ENCODE peak calls at places on chromosomes 12 and 14, in nine cellular contexts. M is astrocyte of the spinal cord, Q is cardiac fibroblast, V is adrenal gland, R is GM12865, P is mucosa of descending colon, N is MM.1S, K is fibroblast of lung, W is H1. D is an unnamed sample.

GRCh38 chr14:61963926-61964325 is 201.7 kb downstream of the SNAPC1 start:
- DNase-seq in M (no peak), K (peak; percentile 31), P (no peak), W (no peak), Q (peak; percentile 21), N (no peak), R (no peak), V (no peak), D (no peak)

GRCh38 chr14:70585221-70585620 is 15.2 kb downstream of the MED6 start:
- DNase-seq in K (no peak), P (no peak), Q (peak; percentile 10), M (no peak), V (no peak), W (no peak), N (no peak), R (no peak), D (no peak)

GRCh38 chr12:2719405-2719804 is 75.4 kb upstream of the FKBP4 start:
- DNase-seq in P (no peak), K (no peak), M (no peak), Q (no peak), N (no peak), W (no peak), R (no peak), V (no peak), D (no peak)

GRCh38 chr12:64610092-64610659 is at the start of gene RASSF3:
- DNase-seq in V (peak; percentile 84), M (peak; percentile 72), Q (peak; percentile 49), P (peak; percentile 91), W (no peak), R (peak; percentile 92), N (peak; percentile 85), K (peak; percentile 73), D (peak; percentile 85)

GRCh38 chr12:164207-164606 is 49.8 kb downstream of the SLC6A12 start:
- DNase-seq in W (no peak), Q (no peak), P (no peak), V (no peak), N (no peak), R (no peak), M (no peak), K (no peak), D (no peak)

GRCh38 chr14:102556098-102556677 is 36.3 kb upstream of the RCOR1 start:
- DNase-seq in R (no peak), N (no peak), P (no peak), M (no peak), K (no peak), Q (no peak), V (no peak), W (no peak), D (no peak)

GRCh38 chr12:52310622-52311281 is 10.4 kb downstream of the KRT83 start:
- DNase-seq in Q (peak; percentile 56), M (no peak), N (no peak), W (no peak), R (no peak), K (no peak), P (no peak), V (no peak), D (no peak)

GRCh38 chr14:87492556-87492955 is 500.4 kb downstream of the GALC start:
- DNase-seq in K (no peak), R (no peak), Q (no peak), N (no peak), M (no peak), V (no peak), W (no peak), P (no peak), D (no peak)

GRCh38 chr12:53805067-53805466 is 53.3 kb upstream of the CISTR start:
- DNase-seq in P (no peak), V (no peak), W (no peak), M (no peak), Q (peak; percentile 54), R (no peak), K (peak; percentile 56), N (no peak), D (no peak)

GRCh38 chr14:29734732-29735131 is 192.9 kb downstream of the PRKD1 start:
- DNase-seq in V (no peak), P (no peak), N (no peak), K (no peak), W (no peak), Q (no peak), R (no peak), M (no peak), D (no peak)

GRCh38 chr12:74401035-74401434 is 136.6 kb upstream of the ATXN7L3B start:
- DNase-seq in Q (no peak), W (no peak), K (no peak), M (no peak), P (no peak), V (no peak), N (no peak), R (no peak), D (no peak)

GRCh38 chr12:42024495-42024830 is 120.2 kb downstream of the GXYLT1 start:
- DNase-seq in R (no peak), P (no peak), Q (no peak), K (no peak), M (no peak), V (no peak), W (no peak), N (no peak), D (no peak)

GRCh38 chr12:42162198-42162597 is 17.5 kb upstream of the GXYLT1 start:
- DNase-seq in R (no peak), V (no peak), Q (peak; percentile 20), N (no peak), P (no peak), W (no peak), M (peak; percentile 24), K (no peak), D (no peak)

GRCh38 chr14:101845896-101846295 is 84.4 kb downstream of the PPP2R5C start:
- DNase-seq in Q (no peak), W (no peak), V (no peak), P (no peak), K (no peak), N (no peak), M (no peak), R (no peak), D (no peak)

DNA sequence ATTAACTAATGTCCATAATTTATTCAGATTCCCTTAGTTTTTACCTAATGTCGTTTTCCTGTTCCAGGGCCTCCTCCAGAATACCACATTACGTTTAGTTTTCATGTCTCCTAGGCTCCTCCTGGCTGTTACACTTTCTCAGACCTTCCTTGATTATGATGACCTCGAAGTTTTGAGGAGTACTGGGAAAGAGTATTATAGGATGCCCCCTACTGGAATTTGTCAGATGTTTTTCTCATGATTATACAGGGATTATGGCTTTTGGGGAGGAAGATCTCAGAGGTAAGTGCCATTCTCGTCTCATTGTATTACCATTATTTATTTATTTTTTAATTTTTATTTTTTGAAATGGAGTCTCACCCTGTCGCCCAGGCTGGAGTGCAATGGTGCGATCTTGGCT is 17.7 kb upstream of the C1S start:
- DNase-seq in V (no peak), P (no peak), W (no peak), Q (peak; percentile 64), R (peak; percentile 17), K (peak; percentile 62), M (peak; percentile 2), N (no peak), D (no peak)
- TF ChIP-seq CTCF in V (peak; percentile 60), P (peak; percentile 15), W (no peak), Q (peak; percentile 50), R (no peak), K (peak; percentile 30), M (peak; percentile 18), N (peak; percentile 25), D (peak; percentile 38)

GRCh38 chr12:88577537-88577936 is 2.7 kb downstream of the KITLG start:
- DNase-seq in Q (peak; percentile 54), P (no peak), W (no peak), R (no peak), N (no peak), V (no peak), K (no peak), M (peak; percentile 38), D (no peak)
- TF ChIP-seq CTCF in Q (peak; percentile 1), P (no peak), W (no peak), R (no peak), N (no peak), V (no peak), K (no peak), M (no peak), D (no peak)

GRCh38 chr14:56394826-56395543 is 184.6 kb upstream of the TMEM260 start:
- DNase-seq in K (no peak), Q (no peak), R (no peak), M (no peak), P (no peak), V (no peak), W (no peak), N (no peak), D (no peak)

GRCh38 chr14:56386024-56386423 is 193.6 kb upstream of the TMEM260 start:
- DNase-seq in M (no peak), R (no peak), P (no peak), N (no peak), Q (no peak), V (no peak), K (no peak), W (no peak), D (no peak)

DNA sequence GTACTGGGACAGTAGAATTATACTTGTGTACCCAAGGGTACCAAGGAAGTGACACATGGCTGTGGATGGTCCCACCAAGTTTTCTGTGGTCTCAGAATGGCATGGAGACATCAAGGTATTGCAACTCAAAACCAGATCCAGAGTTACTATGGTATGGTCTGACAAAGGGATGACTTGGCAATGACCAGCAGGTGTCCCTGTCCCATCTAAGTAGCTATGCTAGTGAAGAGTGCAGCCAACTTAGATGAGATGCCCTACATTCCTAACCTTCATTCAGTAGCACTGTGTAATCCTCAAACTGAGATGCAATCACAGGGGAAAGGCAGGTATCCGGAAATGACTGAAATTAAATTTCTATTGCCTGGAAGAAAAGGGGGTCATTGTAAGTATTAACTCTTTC is 188.7 kb upstream of the TMEM260 start:
- DNase-seq in N (no peak), R (no peak), M (no peak), P (no peak), K (no peak), W (no peak), V (no peak), Q (no peak), D (no peak)
- TF ChIP-seq CTCF in N (no peak), R (no peak), M (no peak), P (no peak), K (no peak), W (no peak), V (no peak), Q (no peak), D (no peak)

DNA sequence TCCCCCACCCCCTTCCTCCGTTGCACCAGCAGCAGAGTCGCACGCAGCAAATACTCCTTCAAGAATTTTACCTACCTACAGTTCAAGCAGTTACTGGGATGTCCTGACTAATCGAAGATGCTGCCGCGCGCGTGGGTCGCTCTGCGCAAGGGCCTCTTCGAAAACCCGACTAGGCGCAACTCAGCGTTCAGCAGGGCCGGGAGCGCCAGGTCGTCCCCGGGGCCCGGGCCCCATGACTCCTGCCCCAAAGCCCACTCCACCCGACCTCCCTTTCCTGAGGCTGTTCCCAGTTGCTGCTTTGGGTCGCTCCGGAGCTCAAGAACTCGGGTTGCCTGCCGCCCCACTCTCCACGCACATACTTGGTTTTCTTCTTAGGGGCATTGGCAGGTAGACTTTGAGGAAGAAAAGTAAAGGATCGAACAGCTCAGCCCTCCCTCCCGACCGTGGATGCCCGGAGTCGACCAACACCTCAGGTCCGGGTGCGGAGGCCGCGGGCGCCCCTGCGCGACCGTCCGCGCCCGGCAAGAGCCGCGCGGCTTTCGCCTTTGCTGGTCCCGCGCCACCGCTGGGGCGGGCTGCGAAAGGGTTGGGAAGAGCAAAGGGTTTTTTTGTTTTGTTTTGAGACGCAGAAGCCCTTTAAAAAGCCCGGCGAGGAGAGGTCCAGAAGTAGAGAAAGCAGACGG is 1.9 kb downstream of the BMP4 start:
- DNase-seq in Q (peak; percentile 49), V (peak; percentile 30), K (peak; percentile 41), W (no peak), R (no peak), P (no peak), N (no peak), M (peak; percentile 11), D (no peak)
- TF ChIP-seq CTCF in Q (no peak), V (no peak), K (no peak), W (no peak), R (no peak), P (no peak), N (no peak), M (peak; percentile 17), D (no peak)